ENCODE peak calls at places on chromosomes 11 and 22, in five cellular contexts. P, S, X, G and H are unnamed samples.

GRCh38 chr11:78536933-78537332 is 37.7 kb downstream of the NARS2 start:
- DNase-seq in P (no peak), G (no peak), X (no peak), S (no peak), H (no peak)

GRCh38 chr11:19810852-19811251 is 98.2 kb downstream of the NAV2 start:
- DNase-seq in G (no peak), X (no peak), S (no peak), P (no peak), H (no peak)

GRCh38 chr11:57299150-57299737 is 25.5 kb downstream of the TNKS1BP1 start:
- DNase-seq in X (no peak), P (no peak), S (no peak), G (no peak), H (no peak)

GRCh38 chr11:2580061-2580421 is 119.8 kb downstream of the KCNQ1OT1 start:
- DNase-seq in G (peak; percentile 8), P (no peak), X (no peak), S (no peak), H (no peak)

GRCh38 chr22:20509344-20510047 is 2.1 kb downstream of the MED15 start:
- DNase-seq in P (no peak), G (no peak), X (peak; percentile 61), S (peak; percentile 92), H (peak; percentile 93)

GRCh38 chr11:72045849-72046248 is 34.5 kb downstream of the NUMA1 start:
- DNase-seq in X (no peak), S (no peak), G (no peak), P (no peak), H (no peak)

GRCh38 chr22:22744412-22745224 is 100.2 kb downstream of the GGTLC2 start:
- DNase-seq in P (no peak), X (no peak), S (no peak), G (no peak), H (no peak)

GRCh38 chr11:2086239-2087040 is 52.7 kb downstream of the IGF2 start:
- DNase-seq in S (no peak), X (no peak), G (no peak), P (no peak), H (no peak)

GRCh38 chr22:37752189-37753061 is 55.3 kb upstream of the GCAT start:
- DNase-seq in P (no peak), X (no peak), S (peak; percentile 90), G (no peak), H (peak; percentile 91)